ENCODE peak calls at places on chromosomes 5 and 9, in five cellular contexts. B is DND-41, T is GM12865, N is Calu3, I is OCI-LY7. O is an unnamed sample.

GRCh38 chr5:647727-648126 is 35.6 kb downstream of the CEP72 start:
- DNase-seq in I (no peak), T (no peak), B (no peak), N (no peak), O (no peak)

GRCh38 chr5:125402787-125403186 is 656.3 kb upstream of the ZNF608 start:
- DNase-seq in I (no peak), B (no peak), N (no peak), T (no peak), O (no peak)

GRCh38 chr5:96247097-96247675 is 185.9 kb downstream of the PCSK1 start:
- DNase-seq in B (no peak), T (no peak), N (no peak), I (no peak), O (no peak)

GRCh38 chr5:57842376-57843015 is 359.9 kb upstream of the ACTBL2 start:
- DNase-seq in I (no peak), B (no peak), N (no peak), T (no peak), O (no peak)

GRCh38 chr9:136945333-136946227 is 537 bp downstream of the C8G start:
- DNase-seq in T (no peak), B (no peak), N (no peak), I (no peak), O (no peak)

GRCh38 chr9:108885643-108886348 is 23.7 kb downstream of the ACTL7A start:
- DNase-seq in B (peak; percentile 5), T (peak; percentile 95), I (peak; percentile 44), N (peak; percentile 35), O (peak; percentile 46)

GRCh38 chr9:107422189-107422802 is 67.3 kb downstream of the KLF4 start:
- DNase-seq in B (peak; percentile 53), I (peak; percentile 53), T (peak; percentile 64), N (peak; percentile 73), O (peak; percentile 4)

GRCh38 chr9:99947395-99947794 is 40.9 kb downstream of the STX17 start:
- DNase-seq in N (no peak), I (no peak), T (no peak), B (no peak), O (no peak)

GRCh38 chr5:135993248-135993893 is 35.4 kb upstream of the TGFBI start:
- DNase-seq in B (no peak), N (no peak), I (no peak), T (no peak), O (no peak)

GRCh38 chr5:39376293-39376714 is 12.0 kb upstream of the C9 start:
- DNase-seq in I (peak; percentile 50), N (peak; percentile 64), B (peak; percentile 47), T (peak; percentile 59), O (peak; percentile 15)

GRCh38 chr9:34027845-34028574 is 20.7 kb downstream of the UBAP2 start:
- DNase-seq in N (no peak), T (no peak), B (no peak), I (no peak), O (no peak)

GRCh38 chr5:100313657-100314056 is 221.5 kb upstream of the FAM174A start:
- DNase-seq in T (no peak), B (no peak), I (no peak), N (no peak), O (no peak)

GRCh38 chr9:91207481-91207888 is 154.2 kb downstream of the AUH start:
- DNase-seq in N (no peak), T (peak; percentile 9), I (no peak), B (no peak), O (no peak)

GRCh38 chr5:73447234-73448071 is 1.1 kb downstream of the FOXD1 start:
- DNase-seq in I (peak; percentile 57), N (peak; percentile 64), B (no peak), T (peak; percentile 47), O (no peak)

GRCh38 chr9:18056993-18057369 is 417.0 kb upstream of the ADAMTSL1 start:
- DNase-seq in B (no peak), I (peak; percentile 7), N (no peak), T (peak; percentile 64), O (peak; percentile 4)

GRCh38 chr9:132551556-132551955 is 30.9 kb upstream of the BARHL1 start:
- DNase-seq in I (no peak), B (no peak), N (no peak), T (no peak), O (no peak)

GRCh38 chr9:419571-420156 is 205.0 kb downstream of the DOCK8 start:
- DNase-seq in I (no peak), T (no peak), N (peak; percentile 40), B (no peak), O (no peak)

GRCh38 chr9:95834281-95834907 is 41.1 kb upstream of the ERCC6L2 start:
- DNase-seq in N (no peak), B (no peak), T (no peak), I (no peak), O (no peak)

GRCh38 chr9:91033802-91034201 is 232.2 kb downstream of the SYK start:
- DNase-seq in T (peak; percentile 74), N (no peak), I (peak; percentile 74), B (peak; percentile 51), O (peak; percentile 29)

GRCh38 chr5:1522601-1523479 is 920 bp downstream of the LPCAT1 start:
- DNase-seq in N (no peak), I (peak; percentile 35), T (no peak), B (peak; percentile 23), O (no peak)

GRCh38 chr5:65262590-65263189 is 219.0 kb downstream of the ADAMTS6 start:
- DNase-seq in B (no peak), N (no peak), I (no peak), T (no peak), O (no peak)

GRCh38 chr5:991472-992267 is 16.9 kb upstream of the NKD2 start:
- DNase-seq in B (peak; percentile 39), T (no peak), I (no peak), N (no peak), O (no peak)

GRCh38 chr5:156473271-156473935 is 146.4 kb downstream of the SGCD start:
- DNase-seq in N (no peak), T (no peak), B (no peak), I (no peak), O (no peak)

GRCh38 chr9:33304367-33304766 is 14.1 kb downstream of the NFX1 start:
- DNase-seq in T (no peak), B (no peak), N (no peak), I (no peak), O (no peak)

GRCh38 chr9:115730396-115730795 is 423.2 kb upstream of the PAPPA start:
- DNase-seq in T (no peak), B (no peak), N (no peak), I (no peak), O (no peak)

GRCh38 chr5:132270345-132270685 is 12.8 kb downstream of the PDLIM4 start:
- DNase-seq in I (no peak), B (no peak), N (no peak), T (no peak), O (no peak)

GRCh38 chr9:82467478-82467877 is 478.9 kb downstream of the SPATA31D1 start:
- DNase-seq in N (no peak), T (no peak), I (no peak), B (no peak), O (no peak)

DNA sequence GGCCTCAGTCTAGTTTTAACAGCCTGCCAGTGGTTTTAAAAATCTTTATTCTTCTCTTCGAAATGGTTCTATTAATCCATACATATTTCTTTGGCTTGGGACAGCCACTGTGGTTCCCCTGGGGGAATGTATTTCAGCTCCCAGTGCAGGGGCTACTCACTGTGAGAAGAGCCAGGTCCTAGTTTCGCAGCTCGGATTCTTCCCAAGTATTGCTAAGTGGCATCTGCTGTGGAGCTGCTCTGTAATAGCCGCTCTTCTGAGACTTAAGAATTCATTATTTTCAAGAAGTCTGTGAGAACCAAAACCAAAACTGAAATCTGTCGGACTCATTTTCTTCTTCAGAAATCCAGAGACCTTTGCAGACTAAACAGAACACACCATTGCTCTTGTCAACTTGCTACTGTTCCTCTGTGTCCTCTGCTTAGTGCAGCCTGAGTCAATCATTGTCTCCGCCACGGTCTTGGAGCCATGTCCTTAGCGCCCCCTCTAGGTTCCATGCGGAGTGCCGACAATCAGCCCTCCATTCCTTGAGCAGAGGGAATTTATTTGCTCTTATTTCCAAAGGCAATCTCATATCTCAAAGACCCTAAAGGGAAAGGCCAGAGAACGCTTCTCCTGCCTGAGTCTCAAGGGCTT is 478.2 kb downstream of the SPATA31D1 start:
- DNase-seq in I (peak; percentile 4), N (no peak), T (peak; percentile 70), B (no peak), O (no peak)
- TF ChIP-seq CTCF in I (peak; percentile 46), N (no peak), T (peak; percentile 35), B (no peak), O (peak; percentile 12)

GRCh38 chr9:89757776-89758528 is 153.1 kb downstream of the GADD45G start:
- DNase-seq in N (no peak), T (no peak), B (no peak), I (no peak), O (no peak)

GRCh38 chr9:89760123-89760522 is 155.3 kb downstream of the GADD45G start:
- DNase-seq in I (no peak), N (no peak), T (no peak), B (no peak), O (no peak)

GRCh38 chr9:89756891-89757537 is 152.2 kb downstream of the GADD45G start:
- DNase-seq in T (no peak), I (no peak), N (no peak), B (no peak), O (no peak)

GRCh38 chr9:89755835-89756234 is 151.0 kb downstream of the GADD45G start:
- DNase-seq in T (no peak), I (no peak), N (no peak), B (no peak), O (no peak)

GRCh38 chr9:89759563-89759962 is 154.8 kb downstream of the GADD45G start:
- DNase-seq in T (no peak), I (no peak), N (no peak), B (no peak), O (no peak)
- TF ChIP-seq CTCF in T (no peak), I (no peak), N (no peak), B (no peak), O (no peak)

DNA sequence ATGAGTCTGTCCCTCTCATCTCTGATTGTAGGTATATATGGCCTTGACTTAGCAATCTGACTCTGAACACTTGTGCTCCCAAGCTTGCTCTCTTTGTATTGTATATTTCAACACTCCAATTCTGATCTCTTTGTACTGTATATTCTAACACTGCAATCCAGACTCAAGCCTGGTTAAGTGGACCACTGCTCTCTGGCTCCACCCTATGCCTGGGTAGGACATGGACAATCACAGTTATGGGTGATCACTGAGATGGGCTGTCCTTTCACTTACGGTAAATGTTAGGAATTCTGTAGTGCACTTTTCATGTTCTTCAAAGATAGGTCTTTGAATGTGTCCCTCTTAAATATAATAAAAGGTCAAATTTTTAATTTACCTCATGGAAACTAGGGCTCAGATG is 165.1 kb downstream of the TLR4 start:
- DNase-seq in T (no peak), N (no peak), B (no peak), I (no peak), O (no peak)
- TF ChIP-seq CTCF in T (no peak), N (no peak), B (no peak), I (peak; percentile 38), O (peak; percentile 28)

GRCh38 chr5:40939753-40940152 is 30.5 kb downstream of the C7 start:
- DNase-seq in T (no peak), B (no peak), I (no peak), N (no peak), O (no peak)

GRCh38 chr5:40932766-40933165 is 23.5 kb downstream of the C7 start:
- DNase-seq in I (no peak), T (no peak), B (no peak), N (no peak), O (no peak)

DNA sequence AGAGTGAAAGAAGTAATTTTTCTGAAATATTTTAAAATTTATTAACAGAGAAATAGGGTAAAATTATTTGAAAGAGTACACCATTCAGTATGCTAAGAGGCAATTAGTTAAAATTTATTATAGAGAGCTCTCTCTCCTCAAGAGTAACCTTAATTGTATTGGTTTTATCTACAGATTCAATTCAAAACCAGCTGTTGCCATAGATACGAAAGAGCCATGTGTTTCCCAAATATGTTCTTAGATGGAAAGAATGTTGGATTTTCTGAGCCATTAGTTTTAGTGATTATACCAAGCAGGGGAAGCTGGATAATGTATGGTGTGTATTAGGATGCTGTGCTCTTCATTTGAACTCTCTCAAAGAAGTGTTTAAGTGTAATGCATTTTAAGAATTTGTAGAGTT is 27.8 kb downstream of the C7 start:
- DNase-seq in B (no peak), I (no peak), N (no peak), T (no peak), O (no peak)
- TF ChIP-seq CTCF in B (no peak), I (no peak), N (no peak), T (no peak), O (no peak)

O was measured in GM06990.